ENCODE peak calls at places on chromosome 18, in four cellular contexts. D is MCF 10A, R is astrocyte of the spinal cord, U is cardiac muscle cell. C is an unnamed sample.

GRCh38 chr18:56168049-56168781 is 470.2 kb downstream of the TXNL1 start:
- DNase-seq in D (peak), R (peak), U (peak), C (no peak)

GRCh38 chr18:54390838-54391237 is 33.1 kb downstream of the C18orf54 start:
- DNase-seq in D (no peak), R (no peak), U (no peak), C (no peak)

GRCh38 chr18:3177902-3178687 is 41.7 kb downstream of the MYOM1 start:
- DNase-seq in D (no peak), R (no peak), U (peak), C (peak)

GRCh38 chr18:76647322-76647721 is 152.3 kb upstream of the ZNF516 start:
- DNase-seq in D (no peak), R (no peak), U (no peak), C (no peak)

GRCh38 chr18:12283666-12284065 is 24.4 kb upstream of the TUBB6 start:
- DNase-seq in D (no peak), R (no peak), U (no peak), C (no peak)

GRCh38 chr18:55927831-55928230 is 339.8 kb upstream of the TCF4 start:
- DNase-seq in D (peak), R (peak), U (peak), C (no peak)

GRCh38 chr18:34976084-34976483 is 65.1 kb upstream of the MAPRE2 start:
- DNase-seq in D (no peak), R (no peak), U (no peak), C (no peak)

GRCh38 chr18:57436193-57436964 is 1.2 kb downstream of the ONECUT2 start:
- DNase-seq in D (no peak), R (no peak), U (no peak), C (peak)

GRCh38 chr18:23703057-23703986 is 14.1 kb downstream of the LAMA3 start:
- DNase-seq in D (peak), R (peak), U (peak), C (peak)

GRCh38 chr18:52046842-52047241 is 293.2 kb upstream of the DCC start:
- DNase-seq in D (no peak), R (no peak), U (no peak), C (no peak)

GRCh38 chr18:63676526-63676925 is 14.8 kb upstream of the SERPINB3 start:
- DNase-seq in D (peak), R (no peak), U (no peak), C (no peak)

GRCh38 chr18:57131782-57132181 is 15.1 kb upstream of the BOD1L2 start:
- DNase-seq in D (peak), R (no peak), U (no peak), C (no peak)

GRCh38 chr18:75391275-75392115 is 36.0 kb downstream of the SMIM21 start:
- DNase-seq in D (no peak), R (no peak), U (no peak), C (no peak)

GRCh38 chr18:7305416-7305815 is 74.5 kb downstream of the LRRC30 start:
- DNase-seq in D (no peak), R (no peak), U (no peak), C (no peak)

GRCh38 chr18:23143059-23143831 is 8.0 kb downstream of the CABLES1 start:
- DNase-seq in D (peak), R (no peak), U (peak), C (no peak)

GRCh38 chr18:63342206-63342605 is 22.6 kb upstream of the BCL2 start:
- DNase-seq in D (peak), R (peak), U (peak), C (peak)

GRCh38 chr18:28657836-28658410 is 481.0 kb upstream of the CDH2 start:
- DNase-seq in D (no peak), R (peak), U (peak), C (no peak)

GRCh38 chr18:6207119-6207518 is 207.6 kb downstream of the L3MBTL4 start:
- DNase-seq in D (no peak), R (no peak), U (no peak), C (no peak)

GRCh38 chr18:12308386-12309100 is 502 bp downstream of the TUBB6 start:
- DNase-seq in D (peak), R (peak), U (peak), C (peak)

GRCh38 chr18:62790836-62791772 is 75.8 kb downstream of the PHLPP1 start:
- DNase-seq in D (no peak), R (peak), U (peak), C (no peak)

GRCh38 chr18:26656401-26656943 is 108.1 kb upstream of the KCTD1 start:
- DNase-seq in D (no peak), R (no peak), U (no peak), C (peak)

GRCh38 chr18:48838921-48839818 is 111.6 kb downstream of the SMAD7 start:
- DNase-seq in D (peak), R (peak), U (peak), C (no peak)

DNA sequence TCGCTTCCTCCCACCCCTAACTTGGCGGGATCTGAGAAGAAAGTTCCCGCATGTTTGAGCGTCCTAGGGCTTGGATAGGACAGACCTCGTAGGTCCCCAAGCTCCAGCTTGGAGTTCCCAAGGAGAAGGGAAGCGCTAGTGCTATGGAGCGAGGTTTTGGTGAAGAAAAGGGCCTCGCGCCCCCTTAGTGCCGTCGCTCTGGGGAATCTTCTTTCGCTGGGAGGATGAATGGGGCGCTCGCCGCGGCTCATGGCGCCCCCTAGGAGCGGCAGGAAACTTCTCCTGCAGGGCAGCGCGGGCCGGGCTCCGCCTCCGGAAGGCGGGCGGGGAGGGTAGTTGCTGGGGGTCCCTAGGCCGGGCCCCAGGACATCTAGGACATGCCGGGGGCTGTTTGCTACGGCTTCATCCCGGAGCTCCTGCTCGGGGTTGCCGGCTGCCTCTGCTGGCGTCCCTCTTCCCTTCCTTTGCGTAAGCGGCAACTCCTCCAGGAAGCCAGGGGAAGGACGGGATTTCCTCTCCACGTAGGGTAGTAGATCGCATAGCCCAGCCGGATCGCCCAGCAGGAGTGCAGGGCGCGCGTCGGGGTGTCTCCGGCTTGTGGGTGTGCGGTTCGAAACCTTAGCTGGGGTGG is 11.9 kb upstream of the SKOR2 start:
- DNase-seq in D (no peak), R (no peak), U (no peak), C (no peak)
- TF ChIP-seq CTCF in D (no peak), R (peak), U (peak), C (no peak)

GRCh38 chr18:37483221-37483971 is 82.2 kb downstream of the CELF4 start:
- DNase-seq in D (peak), R (peak), U (peak), C (no peak)

GRCh38 chr18:37487400-37487831 is 78.2 kb downstream of the CELF4 start:
- DNase-seq in D (no peak), R (no peak), U (peak), C (no peak)

GRCh38 chr18:37483984-37484892 is 81.4 kb downstream of the CELF4 start:
- DNase-seq in D (no peak), R (no peak), U (no peak), C (no peak)

GRCh38 chr18:37486848-37487247 is 78.8 kb downstream of the CELF4 start:
- DNase-seq in D (no peak), R (no peak), U (no peak), C (no peak)

GRCh38 chr18:37484893-37485834 is 80.4 kb downstream of the CELF4 start:
- DNase-seq in D (no peak), R (no peak), U (peak), C (no peak)
- TF ChIP-seq CTCF in D (no peak), R (no peak), U (peak), C (peak)

GRCh38 chr18:36212301-36212977 is 25.1 kb downstream of the MOCOS start:
- DNase-seq in D (no peak), R (no peak), U (peak), C (no peak)
- TF ChIP-seq CTCF in D (no peak), R (peak), U (peak), C (no peak)

DNA sequence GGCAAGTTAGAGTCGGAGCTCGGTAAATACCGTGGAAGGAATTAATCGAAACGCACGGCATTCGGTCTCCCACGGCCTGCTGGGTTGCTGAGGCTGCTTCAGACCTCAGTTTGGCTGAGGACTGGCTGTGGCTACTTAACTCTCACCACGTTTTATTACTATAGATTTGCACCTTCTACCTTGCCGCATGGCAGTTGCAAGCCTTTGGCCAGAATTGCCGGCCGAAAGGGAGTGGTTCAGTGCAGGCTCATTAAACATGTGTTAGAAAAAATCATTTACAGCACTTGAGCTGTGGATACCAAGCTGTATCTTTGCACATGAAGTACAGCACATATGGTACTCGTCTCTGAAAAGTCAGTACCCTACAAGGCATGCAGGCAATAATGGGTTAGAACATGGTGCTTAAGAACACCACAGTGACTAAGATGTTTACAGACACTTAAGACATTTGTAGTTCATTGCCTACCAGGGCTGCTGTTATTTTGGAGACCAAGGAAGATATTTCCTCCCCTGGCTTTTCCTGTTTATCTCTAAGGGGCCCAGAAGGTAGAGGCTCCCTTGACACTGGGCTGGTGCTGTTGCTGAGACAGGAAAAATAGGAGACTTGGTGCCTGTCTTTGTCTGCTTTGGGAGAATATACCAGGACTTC is 103.1 kb downstream of the ZNF532 start:
- DNase-seq in D (no peak), R (no peak), U (no peak), C (no peak)
- TF ChIP-seq CTCF in D (no peak), R (no peak), U (no peak), C (no peak)

C was measured in GM13977.